ENCODE peak calls at places on chromosome 11, in eight cellular contexts. G is CD8-positive, alpha-beta memory T cell; S is adipocyte; Z is CD8-positive, alpha-beta T cell; K is aorta; O is thoracic aorta; J is heart right ventricle; L is DND-41. X is an unnamed sample.

GRCh38 chr11:64868904-64869570 is 9.4 kb downstream of the EHD1 start:
- DNase-seq in G (no peak), S (peak; percentile 60), Z (no peak), K (peak; percentile 75), O (no peak), J (no peak), L (no peak), X (no peak)

GRCh38 chr11:46006418-46007070 is 84.1 kb downstream of the LARGE2 start:
- DNase-seq in G (no peak), S (peak; percentile 89), Z (no peak), K (no peak), O (no peak), J (no peak), L (peak; percentile 28), X (no peak)

GRCh38 chr11:77547047-77547836 is 42.5 kb upstream of the AQP11 start:
- DNase-seq in G (no peak), S (no peak), Z (no peak), K (no peak), O (no peak), J (no peak), L (no peak), X (no peak)

GRCh38 chr11:12280199-12280837 is 97.1 kb upstream of the PARVA start:
- DNase-seq in G (no peak), S (no peak), Z (no peak), K (no peak), O (no peak), J (no peak), L (no peak), X (no peak)

GRCh38 chr11:86802601-86803051 is 2.3 kb downstream of the PRSS23 start:
- DNase-seq in G (no peak), S (peak; percentile 75), Z (no peak), K (no peak), O (no peak), J (no peak), L (no peak), X (no peak)

GRCh38 chr11:19814421-19814820 is 101.8 kb downstream of the NAV2 start:
- DNase-seq in G (no peak), S (no peak), Z (no peak), K (no peak), O (no peak), J (no peak), L (no peak), X (no peak)

GRCh38 chr11:73950869-73951710 is at the start of gene DNAJB13:
- DNase-seq in G (no peak), S (peak; percentile 18), Z (no peak), K (no peak), O (no peak), J (no peak), L (peak; percentile 35), X (no peak)

GRCh38 chr11:126834573-126834972 is 166.0 kb downstream of the KIRREL3 start:
- DNase-seq in G (no peak), S (no peak), Z (no peak), K (no peak), O (no peak), J (no peak), L (no peak), X (no peak)

GRCh38 chr11:26698224-26698623 is 23.6 kb downstream of the SLC5A12 start:
- DNase-seq in G (no peak), S (no peak), Z (no peak), K (no peak), O (no peak), J (no peak), L (no peak), X (no peak)

GRCh38 chr11:103480421-103480820 is 371.2 kb downstream of the DYNC2H1 start:
- DNase-seq in G (no peak), S (no peak), Z (no peak), K (no peak), O (no peak), J (no peak), L (no peak), X (no peak)

GRCh38 chr11:27688076-27688475 is 12.2 kb downstream of the BDNF start:
- DNase-seq in G (no peak), S (no peak), Z (no peak), K (no peak), O (no peak), J (no peak), L (no peak), X (no peak)

GRCh38 chr11:17386331-17387084 is 2.0 kb downstream of the KCNJ11 start:
- DNase-seq in G (no peak), S (peak; percentile 57), Z (peak; percentile 34), K (no peak), O (peak; percentile 28), J (peak; percentile 60), L (peak; percentile 81), X (peak; percentile 47)

GRCh38 chr11:36377759-36378553 is 81.9 kb downstream of the PRR5L start:
- DNase-seq in G (no peak), S (peak; percentile 7), Z (no peak), K (no peak), O (no peak), J (no peak), L (no peak), X (no peak)

GRCh38 chr11:36381005-36381350 is 84.9 kb downstream of the PRR5L start:
- DNase-seq in G (no peak), S (no peak), Z (no peak), K (no peak), O (no peak), J (no peak), L (no peak), X (no peak)

GRCh38 chr11:36380296-36381004 is 84.4 kb downstream of the PRR5L start:
- DNase-seq in G (no peak), S (no peak), Z (no peak), K (no peak), O (no peak), J (no peak), L (no peak), X (no peak)

GRCh38 chr11:36376888-36377758 is 81.0 kb downstream of the PRR5L start:
- DNase-seq in G (peak; percentile 53), S (peak; percentile 83), Z (peak; percentile 53), K (peak; percentile 84), O (no peak), J (peak; percentile 60), L (peak; percentile 43), X (peak; percentile 71)

DNA sequence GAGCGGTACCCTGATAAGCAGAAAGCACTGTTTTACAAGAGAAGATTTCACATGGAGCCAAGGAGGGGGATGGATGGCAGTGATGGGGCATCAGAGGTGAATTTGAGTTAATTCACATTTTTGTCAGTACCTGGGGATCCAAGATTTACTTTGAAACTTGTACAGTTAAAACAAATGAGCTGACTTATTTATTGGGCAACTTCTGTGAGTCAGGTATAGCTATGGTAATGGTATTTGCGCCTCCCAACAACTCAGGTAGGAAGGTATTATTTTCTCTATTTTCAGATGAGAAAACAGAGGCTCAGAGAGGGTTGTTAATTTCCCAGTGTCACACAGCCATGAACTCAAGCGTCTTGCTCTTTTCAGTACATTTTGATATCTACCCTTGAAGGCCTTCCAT is 83.6 kb downstream of the PRR5L start:
- DNase-seq in G (no peak), S (no peak), Z (no peak), K (no peak), O (no peak), J (no peak), L (no peak), X (no peak)
- H3K4me3 ChIP-seq in G (peak overlapping the region; percentile 29), S (no peak overlapping the region), Z (peak overlapping the region; percentile 7), K (no peak overlapping the region), O (no peak overlapping the region), J (no peak overlapping the region), L (no peak overlapping the region), X (no peak overlapping the region)

DNA sequence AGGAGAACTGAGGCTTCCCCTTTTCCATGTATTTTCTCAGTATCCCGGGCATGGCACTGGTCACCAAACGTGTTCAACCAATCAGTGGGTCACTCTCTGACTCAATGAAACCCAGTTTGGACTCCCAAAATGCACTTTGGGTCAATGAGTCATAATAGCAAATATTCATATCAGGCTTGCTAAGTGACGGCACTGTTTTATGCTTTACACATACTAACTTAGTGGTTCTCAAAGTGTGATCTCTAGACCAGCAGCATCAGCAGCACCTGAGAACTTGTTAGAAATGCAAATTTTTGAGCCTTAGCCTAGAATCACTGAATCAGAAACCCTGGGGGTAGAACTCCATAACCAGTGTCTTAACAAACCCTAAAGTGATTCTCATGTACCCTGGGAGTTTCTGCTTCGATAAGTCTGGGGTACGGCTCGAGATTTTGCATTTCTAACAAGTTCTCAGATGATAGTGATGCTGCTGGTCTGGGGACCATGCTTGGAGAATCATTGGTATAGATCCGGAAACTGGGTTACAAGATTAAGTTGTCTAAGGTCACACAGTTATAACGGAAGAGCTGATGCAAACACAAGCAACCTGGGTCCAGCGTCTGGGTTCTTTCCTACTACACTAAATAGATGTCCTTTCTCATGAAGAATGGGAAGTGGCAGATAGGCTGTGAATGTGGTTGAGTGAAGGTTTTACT is 35.6 kb downstream of the ETS1 start:
- DNase-seq in G (no peak), S (no peak), Z (no peak), K (no peak), O (no peak), J (no peak), L (no peak), X (no peak)
- H3K27me3 ChIP-seq in G (no peaks in the 10 kb centered on the region), S (no peaks in the 10 kb centered on the region), Z (no peaks in the 10 kb centered on the region), K (no peaks in the 10 kb centered on the region), O (no peaks in the 10 kb centered on the region), J (no peaks in the 10 kb centered on the region), L (no peaks in the 10 kb centered on the region), X (no peaks in the 10 kb centered on the region)

DNA sequence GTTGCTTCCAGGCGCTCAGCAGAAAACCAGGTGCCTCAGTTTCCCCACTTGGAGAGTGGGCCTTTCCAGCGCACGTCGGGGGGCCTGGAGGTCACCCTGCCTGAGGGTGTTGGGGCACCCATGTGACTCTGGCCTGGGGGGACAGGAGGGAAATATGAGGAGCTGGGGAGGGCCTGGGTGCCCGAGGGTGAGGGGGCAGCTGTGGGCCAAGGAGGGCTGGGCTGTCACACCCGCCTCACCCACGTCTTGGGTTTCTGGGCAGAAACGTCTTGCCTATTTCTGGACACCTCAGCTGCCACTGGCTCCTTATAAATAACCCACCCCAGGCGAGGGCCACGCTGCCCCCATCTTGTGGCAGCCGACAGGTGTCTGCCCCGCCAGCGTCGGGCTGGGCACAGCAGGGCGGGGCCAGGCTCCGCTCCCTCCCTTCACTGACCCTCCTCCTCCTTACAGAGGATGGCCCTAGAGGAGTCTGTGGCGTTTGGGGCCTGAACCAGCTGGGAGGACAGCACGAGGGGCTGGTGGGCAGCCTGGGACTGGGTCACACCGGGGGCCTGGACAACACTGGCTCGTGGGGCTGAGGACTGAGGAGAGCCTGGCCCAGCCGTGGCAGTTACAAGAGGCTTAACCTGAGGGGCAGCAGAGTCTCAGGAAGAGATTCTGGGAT is 1.5 kb downstream of the TNNT3 start:
- DNase-seq in G (no peak), S (no peak), Z (no peak), K (peak; percentile 41), O (no peak), J (no peak), L (no peak), X (no peak)
- H3K4me3 ChIP-seq in G (no peak overlapping the region), S (no peak overlapping the region), Z (no peak overlapping the region), K (no peak overlapping the region), O (no peak overlapping the region), J (peak overlapping the region; percentile 1), L (no peak overlapping the region), X (no peak overlapping the region)

DNA sequence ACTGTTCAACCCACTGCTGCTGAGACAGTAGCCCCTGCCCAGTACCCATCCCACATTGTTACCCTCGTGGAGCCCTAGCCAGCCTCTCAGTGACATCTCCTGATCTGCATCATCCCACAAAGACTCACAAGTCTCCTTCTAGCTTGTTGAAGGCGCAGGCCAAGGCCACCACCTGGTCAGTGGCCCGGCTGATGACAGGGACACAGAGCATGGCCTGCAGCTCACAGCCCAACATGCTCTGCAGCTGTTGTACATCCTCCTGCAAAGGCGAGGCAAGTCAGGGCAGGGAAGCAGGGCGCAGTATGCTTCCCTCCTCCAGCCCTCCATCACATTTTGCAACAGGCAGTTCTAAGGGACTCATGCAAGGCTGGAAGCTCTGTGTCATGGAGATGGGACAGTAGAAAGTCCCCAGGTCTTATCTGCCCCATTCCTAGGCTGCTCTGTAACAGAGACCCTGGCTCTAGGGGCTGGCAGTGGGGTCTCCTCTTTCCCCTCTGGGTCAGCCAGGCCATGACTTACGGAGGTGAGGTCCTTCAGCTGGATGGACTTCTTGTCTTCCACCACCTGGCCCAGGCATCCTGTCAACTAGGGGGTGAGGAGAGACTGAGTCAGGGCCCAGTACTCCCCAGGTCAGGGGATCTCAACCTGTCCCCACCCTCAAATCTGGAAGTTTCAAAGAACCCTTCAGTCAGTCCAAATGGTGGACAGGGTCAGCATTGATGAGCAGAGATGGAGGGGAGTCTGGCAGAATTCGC is 85.4 kb downstream of the PDE2A start:
- DNase-seq in G (no peak), S (no peak), Z (no peak), K (peak; percentile 24), O (no peak), J (no peak), L (no peak), X (no peak)
- H3K27me3 ChIP-seq in G (peaks cover 22% of the 10 kb centered on the region), S (peaks cover 92% of the 10 kb centered on the region), Z (peaks cover 5% of the 10 kb centered on the region), K (no peaks in the 10 kb centered on the region), O (peaks cover 11% of the 10 kb centered on the region), J (peaks cover 22% of the 10 kb centered on the region), L (peaks cover 20% of the 10 kb centered on the region), X (peaks cover 78% of the 10 kb centered on the region)